ENCODE peak calls at places on chromosomes 16 and 17, in seven cellular contexts. One of them, this sample, is unnamed. For H3K4me1, the result is how much of the 10 kb centered on the place peaks cover.

GRCh38 chr17:65022137-65022536 is 34.4 kb downstream of the GNA13 start:
- DNase-seq in A549: no peak
- DNase-seq in stomach: no peak
- DNase-seq in heart left ventricle: no peak
- DNase-seq in small intestine: no peak
- DNase-seq in tibial nerve: no peak
- DNase-seq in IMR-90: no peak
- DNase-seq in this sample: no peak

GRCh38 chr16:69508033-69508432 is 57.7 kb upstream of the NFAT5 start:
- DNase-seq in A549: no peak
- DNase-seq in stomach: no peak
- DNase-seq in heart left ventricle: no peak
- DNase-seq in small intestine: no peak
- DNase-seq in tibial nerve: no peak
- DNase-seq in IMR-90: no peak
- DNase-seq in this sample: no peak

GRCh38 chr16:49961087-49961486 is 63.9 kb upstream of the CNEP1R1 start:
- DNase-seq in A549: no peak
- DNase-seq in stomach: no peak
- DNase-seq in heart left ventricle: no peak
- DNase-seq in small intestine: no peak
- DNase-seq in tibial nerve: no peak
- DNase-seq in IMR-90: peak
- DNase-seq in this sample: no peak

GRCh38 chr16:5560084-5560483 is 462.5 kb upstream of the EEF2KMT start:
- DNase-seq in A549: no peak
- DNase-seq in stomach: no peak
- DNase-seq in heart left ventricle: no peak
- DNase-seq in small intestine: no peak
- DNase-seq in tibial nerve: no peak
- DNase-seq in IMR-90: no peak
- DNase-seq in this sample: no peak

GRCh38 chr17:33125552-33125950 is 133.9 kb downstream of the SPACA3 start:
- DNase-seq in A549: peak
- DNase-seq in stomach: no peak
- DNase-seq in heart left ventricle: no peak
- DNase-seq in small intestine: no peak
- DNase-seq in tibial nerve: no peak
- DNase-seq in IMR-90: no peak
- DNase-seq in this sample: no peak

GRCh38 chr16:12750554-12750918 is 53.2 kb downstream of the CPPED1 start:
- DNase-seq in A549: no peak
- DNase-seq in stomach: no peak
- DNase-seq in heart left ventricle: no peak
- DNase-seq in small intestine: no peak
- DNase-seq in tibial nerve: no peak
- DNase-seq in IMR-90: no peak
- DNase-seq in this sample: no peak

GRCh38 chr16:17002557-17002956 is 468.2 kb downstream of the XYLT1 start:
- DNase-seq in A549: no peak
- DNase-seq in stomach: no peak
- DNase-seq in heart left ventricle: no peak
- DNase-seq in small intestine: no peak
- DNase-seq in tibial nerve: no peak
- DNase-seq in IMR-90: no peak
- DNase-seq in this sample: no peak

GRCh38 chr17:77613181-77613580 is 345.3 kb upstream of the TNRC6C start:
- DNase-seq in A549: no peak
- DNase-seq in stomach: no peak
- DNase-seq in heart left ventricle: no peak
- DNase-seq in small intestine: no peak
- DNase-seq in tibial nerve: no peak
- DNase-seq in IMR-90: no peak
- DNase-seq in this sample: no peak

GRCh38 chr17:31854672-31855071 is 4.4 kb downstream of the COPRS start:
- DNase-seq in A549: no peak
- DNase-seq in stomach: no peak
- DNase-seq in heart left ventricle: no peak
- DNase-seq in small intestine: no peak
- DNase-seq in tibial nerve: no peak
- DNase-seq in IMR-90: no peak
- DNase-seq in this sample: no peak

GRCh38 chr17:58092101-58092796 is 9.0 kb downstream of the DYNLL2 start:
- DNase-seq in A549: no peak
- DNase-seq in stomach: no peak
- DNase-seq in heart left ventricle: no peak
- DNase-seq in small intestine: peak
- DNase-seq in tibial nerve: no peak
- DNase-seq in IMR-90: no peak
- DNase-seq in this sample: no peak

GRCh38 chr16:1863681-1864460 is 8.1 kb downstream of the MEIOB start:
- DNase-seq in A549: peak
- DNase-seq in stomach: no peak
- DNase-seq in heart left ventricle: no peak
- DNase-seq in small intestine: peak
- DNase-seq in tibial nerve: no peak
- DNase-seq in IMR-90: peak
- DNase-seq in this sample: no peak

GRCh38 chr16:30352488-30353401 is 2.4 kb downstream of the CD2BP2 start:
- DNase-seq in A549: no peak
- DNase-seq in stomach: no peak
- DNase-seq in heart left ventricle: no peak
- DNase-seq in small intestine: no peak
- DNase-seq in tibial nerve: no peak
- DNase-seq in IMR-90: no peak
- DNase-seq in this sample: no peak

GRCh38 chr17:2239882-2240430 is 63.6 kb downstream of the SMG6 start:
- DNase-seq in A549: peak
- DNase-seq in stomach: peak
- DNase-seq in heart left ventricle: peak
- DNase-seq in small intestine: no peak
- DNase-seq in tibial nerve: peak
- DNase-seq in IMR-90: peak
- DNase-seq in this sample: peak

GRCh38 chr16:73176577-73177013 is 128.7 kb upstream of the ZFHX3 start:
- DNase-seq in A549: peak
- DNase-seq in stomach: no peak
- DNase-seq in heart left ventricle: no peak
- DNase-seq in small intestine: peak
- DNase-seq in tibial nerve: no peak
- DNase-seq in IMR-90: peak
- DNase-seq in this sample: no peak

GRCh38 chr16:88688013-88688778 is 1.9 kb upstream of the SNAI3 start:
- DNase-seq in A549: no peak
- DNase-seq in stomach: peak
- DNase-seq in heart left ventricle: peak
- DNase-seq in small intestine: peak
- DNase-seq in tibial nerve: no peak
- DNase-seq in IMR-90: no peak
- DNase-seq in this sample: peak

GRCh38 chr16:69712277-69712676 is 14.1 kb downstream of the NQO1 start:
- DNase-seq in A549: no peak
- DNase-seq in stomach: no peak
- DNase-seq in heart left ventricle: no peak
- DNase-seq in small intestine: no peak
- DNase-seq in tibial nerve: no peak
- DNase-seq in IMR-90: no peak
- DNase-seq in this sample: no peak

GRCh38 chr17:1557355-1558095 is 5.1 kb downstream of the PITPNA start:
- DNase-seq in A549: no peak
- DNase-seq in stomach: no peak
- DNase-seq in heart left ventricle: no peak
- DNase-seq in small intestine: peak
- DNase-seq in tibial nerve: no peak
- DNase-seq in IMR-90: peak
- DNase-seq in this sample: no peak

GRCh38 chr16:56301391-56301850 is 110.1 kb downstream of the GNAO1 start:
- DNase-seq in A549: no peak
- DNase-seq in stomach: no peak
- DNase-seq in heart left ventricle: no peak
- DNase-seq in small intestine: no peak
- DNase-seq in tibial nerve: no peak
- DNase-seq in IMR-90: peak
- DNase-seq in this sample: no peak

GRCh38 chr16:68539704-68540370 is 746 bp downstream of the ZFP90 start:
- DNase-seq in A549: peak
- DNase-seq in stomach: no peak
- DNase-seq in heart left ventricle: no peak
- DNase-seq in small intestine: peak
- DNase-seq in tibial nerve: no peak
- DNase-seq in IMR-90: no peak
- DNase-seq in this sample: no peak

GRCh38 chr17:77400445-77400870 is 259.7 kb downstream of the SEC14L1 start:
- DNase-seq in A549: no peak
- DNase-seq in stomach: peak
- DNase-seq in heart left ventricle: peak
- DNase-seq in small intestine: no peak
- DNase-seq in tibial nerve: no peak
- DNase-seq in IMR-90: no peak
- DNase-seq in this sample: no peak

GRCh38 chr16:4500283-4500682 is 24.1 kb downstream of the HMOX2 start:
- DNase-seq in A549: peak
- DNase-seq in stomach: peak
- DNase-seq in heart left ventricle: no peak
- DNase-seq in small intestine: peak
- DNase-seq in tibial nerve: no peak
- DNase-seq in IMR-90: peak
- DNase-seq in this sample: no peak

GRCh38 chr17:4199818-4200402 is 56.9 kb downstream of the CYB5D2 start:
- DNase-seq in A549: peak
- DNase-seq in stomach: no peak
- DNase-seq in heart left ventricle: no peak
- DNase-seq in small intestine: peak
- DNase-seq in tibial nerve: no peak
- DNase-seq in IMR-90: peak
- DNase-seq in this sample: no peak

GRCh38 chr16:68490829-68491575 is 42.7 kb upstream of the SMPD3 start:
- DNase-seq in A549: peak
- DNase-seq in stomach: peak
- DNase-seq in heart left ventricle: no peak
- DNase-seq in small intestine: peak
- DNase-seq in tibial nerve: no peak
- DNase-seq in IMR-90: peak
- DNase-seq in this sample: peak

GRCh38 chr16:50396770-50397525 is 28.2 kb upstream of the BRD7 start:
- DNase-seq in A549: peak
- DNase-seq in stomach: no peak
- DNase-seq in heart left ventricle: no peak
- DNase-seq in small intestine: no peak
- DNase-seq in tibial nerve: no peak
- DNase-seq in IMR-90: peak
- DNase-seq in this sample: no peak

DNA sequence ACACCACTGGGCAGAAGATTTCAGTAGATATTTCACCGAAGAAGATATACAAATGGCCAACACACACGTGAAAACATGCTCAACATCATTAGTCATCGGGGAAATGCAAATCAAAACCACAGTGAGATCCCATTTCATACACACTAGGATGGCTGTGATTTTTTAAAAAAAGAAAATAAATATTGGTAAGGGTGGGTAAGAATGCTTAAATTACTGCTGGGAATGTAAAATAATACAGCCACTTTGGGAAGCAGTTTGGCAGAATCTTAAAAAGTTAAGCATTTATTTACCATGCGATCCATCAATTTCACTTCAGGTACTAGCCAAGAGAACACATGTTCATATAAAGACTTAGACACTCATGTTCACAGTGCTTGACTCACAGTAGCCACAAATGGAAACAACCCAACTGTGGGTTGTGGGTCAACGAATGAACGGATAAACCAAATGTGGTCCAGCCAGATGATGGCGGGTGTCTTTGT is 6.5 kb upstream of the C16orf74 start:
- DNase-seq in A549: no peak
- DNase-seq in stomach: no peak
- DNase-seq in heart left ventricle: no peak
- DNase-seq in small intestine: no peak
- DNase-seq in tibial nerve: no peak
- DNase-seq in IMR-90: peak
- DNase-seq in this sample: no peak
- H3K27ac ChIP-seq in A549: no peak
- H3K27ac ChIP-seq in stomach: no peak
- H3K27ac ChIP-seq in heart left ventricle: no peak
- H3K27ac ChIP-seq in small intestine: peak
- H3K27ac ChIP-seq in tibial nerve: no peak
- H3K27ac ChIP-seq in IMR-90: peak
- H3K27ac ChIP-seq in this sample: no peak

GRCh38 chr17:66416207-66416940 is 114.0 kb downstream of the PRKCA start:
- DNase-seq in A549: no peak
- DNase-seq in stomach: no peak
- DNase-seq in heart left ventricle: no peak
- DNase-seq in small intestine: no peak
- DNase-seq in tibial nerve: no peak
- DNase-seq in IMR-90: no peak
- DNase-seq in this sample: no peak
- H3K4me1 ChIP-seq in A549: half or more
- H3K4me1 ChIP-seq in stomach: under half
- H3K4me1 ChIP-seq in heart left ventricle: under half
- H3K4me1 ChIP-seq in small intestine: under half
- H3K4me1 ChIP-seq in tibial nerve: under half
- H3K4me1 ChIP-seq in IMR-90: under half
- H3K4me1 ChIP-seq in this sample: under half

GRCh38 chr16:21161211-21161610 is 2.7 kb downstream of the LDAF1 start:
- DNase-seq in A549: no peak
- DNase-seq in stomach: no peak
- DNase-seq in heart left ventricle: no peak
- DNase-seq in small intestine: no peak
- DNase-seq in tibial nerve: no peak
- DNase-seq in IMR-90: peak
- DNase-seq in this sample: no peak
- H3K27ac ChIP-seq in A549: no peak
- H3K27ac ChIP-seq in stomach: peak
- H3K27ac ChIP-seq in heart left ventricle: peak
- H3K27ac ChIP-seq in small intestine: no peak
- H3K27ac ChIP-seq in tibial nerve: no peak
- H3K27ac ChIP-seq in IMR-90: no peak
- H3K27ac ChIP-seq in this sample: no peak

GRCh38 chr17:81666092-81666341 is 388 bp downstream of the OXLD1 start:
- DNase-seq in A549: no peak
- DNase-seq in stomach: no peak
- DNase-seq in heart left ventricle: no peak
- DNase-seq in small intestine: no peak
- DNase-seq in tibial nerve: no peak
- DNase-seq in IMR-90: peak
- DNase-seq in this sample: no peak

GRCh38 chr17:81665205-81666091 is 957 bp downstream of the OXLD1 start:
- DNase-seq in A549: peak
- DNase-seq in stomach: no peak
- DNase-seq in heart left ventricle: no peak
- DNase-seq in small intestine: no peak
- DNase-seq in tibial nerve: no peak
- DNase-seq in IMR-90: peak
- DNase-seq in this sample: no peak

GRCh38 chr17:81664051-81664470 is 2.3 kb downstream of the OXLD1 start:
- DNase-seq in A549: no peak
- DNase-seq in stomach: no peak
- DNase-seq in heart left ventricle: no peak
- DNase-seq in small intestine: no peak
- DNase-seq in tibial nerve: no peak
- DNase-seq in IMR-90: no peak
- DNase-seq in this sample: no peak

GRCh38 chr17:81667754-81668153 is 1.2 kb downstream of the CCDC137 start:
- DNase-seq in A549: no peak
- DNase-seq in stomach: no peak
- DNase-seq in heart left ventricle: no peak
- DNase-seq in small intestine: no peak
- DNase-seq in tibial nerve: no peak
- DNase-seq in IMR-90: no peak
- DNase-seq in this sample: no peak

GRCh38 chr17:81666342-81667191 is at the start of the genes CCDC137 and OXLD1:
- DNase-seq in A549: peak
- DNase-seq in stomach: peak
- DNase-seq in heart left ventricle: peak
- DNase-seq in small intestine: peak
- DNase-seq in tibial nerve: peak
- DNase-seq in IMR-90: peak
- DNase-seq in this sample: peak
- H3K4me1 ChIP-seq in A549: under half
- H3K4me1 ChIP-seq in stomach: under half
- H3K4me1 ChIP-seq in heart left ventricle: under half
- H3K4me1 ChIP-seq in small intestine: under half
- H3K4me1 ChIP-seq in tibial nerve: under half
- H3K4me1 ChIP-seq in IMR-90: under half
- H3K4me1 ChIP-seq in this sample: under half

This sample was measured in left lung.